ENCODE peak calls at places on chromosomes 16 and 17, in nine cellular contexts. One of them, this sample, is unnamed.

GRCh38 chr17:48626202-48626469 is at the start of gene HOXB9:
- DNase-seq in K562: peak
- DNase-seq in A549: no peak
- DNase-seq in HCT116: no peak
- DNase-seq in SK-N-SH: no peak
- DNase-seq in endothelial cell of umbilical vein: no peak
- DNase-seq in HepG2: no peak
- DNase-seq in GM12878: no peak
- DNase-seq in H1: no peak
- DNase-seq in this sample: no peak

GRCh38 chr17:49590874-49591273 is 15.2 kb downstream of the NXPH3 start:
- DNase-seq in K562: no peak
- DNase-seq in A549: no peak
- DNase-seq in HCT116: no peak
- DNase-seq in SK-N-SH: no peak
- DNase-seq in endothelial cell of umbilical vein: no peak
- DNase-seq in HepG2: no peak
- DNase-seq in GM12878: no peak
- DNase-seq in H1: no peak
- DNase-seq in this sample: no peak

GRCh38 chr16:8962393-8963009 is 1.2 kb downstream of the USP7 start:
- DNase-seq in K562: peak
- DNase-seq in A549: no peak
- DNase-seq in HCT116: no peak
- DNase-seq in SK-N-SH: peak
- DNase-seq in endothelial cell of umbilical vein: peak
- DNase-seq in HepG2: no peak
- DNase-seq in GM12878: no peak
- DNase-seq in H1: no peak
- DNase-seq in this sample: peak

GRCh38 chr17:49968380-49969133 is 433 bp upstream of the DLX4 start:
- DNase-seq in K562: peak
- DNase-seq in A549: peak
- DNase-seq in HCT116: peak
- DNase-seq in SK-N-SH: peak
- DNase-seq in endothelial cell of umbilical vein: peak
- DNase-seq in HepG2: peak
- DNase-seq in GM12878: no peak
- DNase-seq in H1: no peak
- DNase-seq in this sample: peak

GRCh38 chr17:3532106-3532858 is 25.3 kb downstream of the TRPV3 start:
- DNase-seq in K562: no peak
- DNase-seq in A549: no peak
- DNase-seq in HCT116: no peak
- DNase-seq in SK-N-SH: no peak
- DNase-seq in endothelial cell of umbilical vein: no peak
- DNase-seq in HepG2: no peak
- DNase-seq in GM12878: no peak
- DNase-seq in H1: no peak
- DNase-seq in this sample: no peak

GRCh38 chr17:73952498-73953205 is 250.8 kb upstream of the RPL38 start:
- DNase-seq in K562: peak
- DNase-seq in A549: peak
- DNase-seq in HCT116: no peak
- DNase-seq in SK-N-SH: peak
- DNase-seq in endothelial cell of umbilical vein: no peak
- DNase-seq in HepG2: no peak
- DNase-seq in GM12878: no peak
- DNase-seq in H1: no peak
- DNase-seq in this sample: peak

GRCh38 chr16:30934827-30935557 is 11.6 kb downstream of the FBXL19 start:
- DNase-seq in K562: peak
- DNase-seq in A549: peak
- DNase-seq in HCT116: no peak
- DNase-seq in SK-N-SH: peak
- DNase-seq in endothelial cell of umbilical vein: peak
- DNase-seq in HepG2: peak
- DNase-seq in GM12878: no peak
- DNase-seq in H1: no peak
- DNase-seq in this sample: peak

GRCh38 chr17:3838206-3838605 is 7.8 kb downstream of the NCBP3 start:
- DNase-seq in K562: no peak
- DNase-seq in A549: no peak
- DNase-seq in HCT116: peak
- DNase-seq in SK-N-SH: no peak
- DNase-seq in endothelial cell of umbilical vein: no peak
- DNase-seq in HepG2: no peak
- DNase-seq in GM12878: no peak
- DNase-seq in H1: no peak
- DNase-seq in this sample: no peak

GRCh38 chr17:42050360-42051012 is at the start of gene C17orf113:
- DNase-seq in K562: peak
- DNase-seq in A549: peak
- DNase-seq in HCT116: no peak
- DNase-seq in SK-N-SH: peak
- DNase-seq in endothelial cell of umbilical vein: peak
- DNase-seq in HepG2: peak
- DNase-seq in GM12878: no peak
- DNase-seq in H1: no peak
- DNase-seq in this sample: peak

GRCh38 chr17:60747069-60747808 is 69.6 kb downstream of the BCAS3 start:
- DNase-seq in K562: no peak
- DNase-seq in A549: no peak
- DNase-seq in HCT116: no peak
- DNase-seq in SK-N-SH: no peak
- DNase-seq in endothelial cell of umbilical vein: no peak
- DNase-seq in HepG2: no peak
- DNase-seq in GM12878: no peak
- DNase-seq in H1: peak
- DNase-seq in this sample: no peak

GRCh38 chr17:60743812-60744211 is 66.2 kb downstream of the BCAS3 start:
- DNase-seq in K562: no peak
- DNase-seq in A549: no peak
- DNase-seq in HCT116: peak
- DNase-seq in SK-N-SH: no peak
- DNase-seq in endothelial cell of umbilical vein: peak
- DNase-seq in HepG2: no peak
- DNase-seq in GM12878: no peak
- DNase-seq in H1: no peak
- DNase-seq in this sample: no peak

GRCh38 chr17:60743282-60743681 is 65.6 kb downstream of the BCAS3 start:
- DNase-seq in K562: no peak
- DNase-seq in A549: no peak
- DNase-seq in HCT116: no peak
- DNase-seq in SK-N-SH: no peak
- DNase-seq in endothelial cell of umbilical vein: no peak
- DNase-seq in HepG2: no peak
- DNase-seq in GM12878: no peak
- DNase-seq in H1: no peak
- DNase-seq in this sample: no peak

GRCh38 chr17:60744355-60744958 is 66.8 kb downstream of the BCAS3 start:
- DNase-seq in K562: no peak
- DNase-seq in A549: no peak
- DNase-seq in HCT116: no peak
- DNase-seq in SK-N-SH: peak
- DNase-seq in endothelial cell of umbilical vein: no peak
- DNase-seq in HepG2: no peak
- DNase-seq in GM12878: no peak
- DNase-seq in H1: no peak
- DNase-seq in this sample: no peak

DNA sequence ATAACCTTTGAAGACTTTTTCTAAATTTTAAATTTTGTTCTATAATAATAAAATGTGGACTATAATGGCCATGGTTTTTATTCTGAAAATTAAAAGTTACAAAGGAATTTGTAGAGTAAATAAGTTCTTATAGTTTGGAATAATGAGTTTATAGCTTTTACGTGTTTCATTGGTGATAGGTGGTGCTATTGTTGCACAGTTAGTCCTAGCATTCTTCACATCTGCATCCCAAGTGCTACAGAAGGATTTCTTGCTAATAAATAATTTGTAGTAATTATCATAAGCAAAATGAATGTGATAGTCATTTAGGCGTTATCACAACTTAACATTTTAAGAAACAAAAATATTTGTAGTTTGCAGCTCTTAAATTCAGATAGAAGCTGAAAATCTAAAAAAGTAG is 67.9 kb downstream of the BCAS3 start:
- DNase-seq in K562: no peak
- DNase-seq in A549: peak
- DNase-seq in HCT116: no peak
- DNase-seq in SK-N-SH: no peak
- DNase-seq in endothelial cell of umbilical vein: no peak
- DNase-seq in HepG2: no peak
- DNase-seq in GM12878: no peak
- DNase-seq in H1: no peak
- DNase-seq in this sample: no peak
- TF ChIP-seq CTCF in K562: no peak
- TF ChIP-seq CTCF in A549: peak
- TF ChIP-seq CTCF in HCT116: no peak
- TF ChIP-seq CTCF in SK-N-SH: peak
- TF ChIP-seq CTCF in endothelial cell of umbilical vein: no peak
- TF ChIP-seq CTCF in HepG2: peak
- TF ChIP-seq CTCF in GM12878: no peak
- TF ChIP-seq CTCF in H1: no peak
- TF ChIP-seq CTCF in this sample: no peak

GRCh38 chr16:17566656-17567450 is 96.1 kb upstream of the XYLT1 start:
- DNase-seq in K562: no peak
- DNase-seq in A549: no peak
- DNase-seq in HCT116: no peak
- DNase-seq in SK-N-SH: no peak
- DNase-seq in endothelial cell of umbilical vein: no peak
- DNase-seq in HepG2: no peak
- DNase-seq in GM12878: no peak
- DNase-seq in H1: no peak
- DNase-seq in this sample: no peak

GRCh38 chr16:17568239-17568638 is 97.5 kb upstream of the XYLT1 start:
- DNase-seq in K562: no peak
- DNase-seq in A549: no peak
- DNase-seq in HCT116: no peak
- DNase-seq in SK-N-SH: no peak
- DNase-seq in endothelial cell of umbilical vein: no peak
- DNase-seq in HepG2: no peak
- DNase-seq in GM12878: no peak
- DNase-seq in H1: no peak
- DNase-seq in this sample: no peak

GRCh38 chr16:17572145-17572544 is 101.4 kb upstream of the XYLT1 start:
- DNase-seq in K562: no peak
- DNase-seq in A549: no peak
- DNase-seq in HCT116: peak
- DNase-seq in SK-N-SH: no peak
- DNase-seq in endothelial cell of umbilical vein: no peak
- DNase-seq in HepG2: no peak
- DNase-seq in GM12878: no peak
- DNase-seq in H1: no peak
- DNase-seq in this sample: no peak

GRCh38 chr16:17567455-17567854 is 96.7 kb upstream of the XYLT1 start:
- DNase-seq in K562: no peak
- DNase-seq in A549: no peak
- DNase-seq in HCT116: no peak
- DNase-seq in SK-N-SH: no peak
- DNase-seq in endothelial cell of umbilical vein: no peak
- DNase-seq in HepG2: no peak
- DNase-seq in GM12878: no peak
- DNase-seq in H1: no peak
- DNase-seq in this sample: peak

DNA sequence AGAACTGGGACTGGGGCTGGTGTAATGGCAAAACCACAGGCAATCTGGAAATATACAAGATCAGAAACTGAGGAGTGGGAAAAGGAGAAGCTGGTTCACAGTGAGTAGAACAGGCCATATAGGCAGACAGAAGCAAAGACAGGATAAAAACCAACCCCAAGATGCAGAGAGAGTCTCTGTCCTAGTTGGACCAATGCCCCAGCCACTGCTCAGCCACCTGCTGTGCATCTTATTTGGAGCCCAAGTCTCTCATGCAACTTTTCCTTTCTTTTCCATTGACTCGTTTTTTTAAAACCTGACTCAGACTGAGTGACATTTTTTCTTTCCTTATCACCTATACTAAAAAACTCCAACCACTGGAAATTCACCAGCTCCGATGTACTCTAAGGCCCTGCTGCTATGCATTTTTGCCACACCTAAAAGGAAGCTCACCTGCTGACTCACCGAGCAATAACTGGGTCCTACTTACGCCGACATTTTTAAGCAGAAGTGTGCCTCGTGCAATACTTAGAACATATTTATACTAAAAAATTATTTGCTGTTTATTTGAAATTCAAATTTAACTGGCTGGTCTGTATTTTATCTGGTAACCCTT is 100.8 kb upstream of the XYLT1 start:
- DNase-seq in K562: no peak
- DNase-seq in A549: no peak
- DNase-seq in HCT116: peak
- DNase-seq in SK-N-SH: no peak
- DNase-seq in endothelial cell of umbilical vein: no peak
- DNase-seq in HepG2: no peak
- DNase-seq in GM12878: no peak
- DNase-seq in H1: no peak
- DNase-seq in this sample: no peak
- TF ChIP-seq MAX in K562: no peak
- TF ChIP-seq MAX in A549: no peak
- TF ChIP-seq MAX in HCT116: peak
- TF ChIP-seq MAX in SK-N-SH: no peak
- TF ChIP-seq MAX in endothelial cell of umbilical vein: no peak
- TF ChIP-seq MAX in HepG2: no peak
- TF ChIP-seq MAX in GM12878: no peak
- TF ChIP-seq MAX in H1: no peak
- TF ChIP-seq MAX in this sample: no peak

DNA sequence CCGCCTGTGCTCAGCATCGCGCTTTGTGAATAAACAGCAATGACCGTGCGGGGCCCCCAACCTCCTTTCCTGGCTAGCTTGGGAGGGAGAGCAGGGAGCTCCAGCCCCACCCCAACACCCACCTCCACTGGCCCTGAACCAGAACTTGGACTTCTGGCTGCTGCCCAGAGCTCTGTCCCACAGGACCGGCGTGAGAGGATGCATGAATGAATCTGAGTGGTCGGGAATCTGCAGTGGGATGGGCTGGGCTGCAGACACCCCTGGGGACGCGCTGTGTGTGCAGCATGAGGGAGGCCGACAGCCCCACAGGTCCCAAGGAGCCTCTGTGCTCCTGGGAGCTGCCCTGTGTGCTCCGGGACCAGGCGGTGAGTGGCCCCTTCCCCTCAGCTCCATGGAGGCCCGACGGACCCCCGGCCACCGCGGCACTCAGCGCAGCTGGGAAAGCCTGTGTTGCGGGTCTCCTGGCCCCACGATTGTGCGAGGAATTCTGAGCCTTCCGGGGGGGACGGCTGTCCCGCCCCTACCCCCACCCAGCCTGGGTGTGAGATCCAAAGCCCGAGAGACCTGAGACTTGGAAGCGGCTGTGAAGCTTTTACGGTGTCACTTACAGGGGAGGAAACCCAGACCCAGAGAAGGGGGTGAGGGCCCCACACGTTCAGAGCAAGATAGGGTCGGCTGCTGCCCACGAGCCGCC is 5.5 kb downstream of the PIEZO1 start:
- DNase-seq in K562: no peak
- DNase-seq in A549: no peak
- DNase-seq in HCT116: no peak
- DNase-seq in SK-N-SH: no peak
- DNase-seq in endothelial cell of umbilical vein: no peak
- DNase-seq in HepG2: no peak
- DNase-seq in GM12878: no peak
- DNase-seq in H1: no peak
- DNase-seq in this sample: no peak
- H3K4me3 ChIP-seq in K562: peak
- H3K4me3 ChIP-seq in A549: no peak
- H3K4me3 ChIP-seq in HCT116: no peak
- H3K4me3 ChIP-seq in SK-N-SH: no peak
- H3K4me3 ChIP-seq in endothelial cell of umbilical vein: no peak
- H3K4me3 ChIP-seq in HepG2: no peak
- H3K4me3 ChIP-seq in GM12878: no peak
- H3K4me3 ChIP-seq in H1: no peak
- H3K4me3 ChIP-seq in this sample: no peak

GRCh38 chr17:1170739-1171138 is 9.0 kb downstream of the ABR start:
- DNase-seq in K562: no peak
- DNase-seq in A549: no peak
- DNase-seq in HCT116: no peak
- DNase-seq in SK-N-SH: no peak
- DNase-seq in endothelial cell of umbilical vein: no peak
- DNase-seq in HepG2: no peak
- DNase-seq in GM12878: no peak
- DNase-seq in H1: no peak
- DNase-seq in this sample: no peak
- TF ChIP-seq CTCF in K562: no peak
- TF ChIP-seq CTCF in A549: peak
- TF ChIP-seq CTCF in HCT116: peak
- TF ChIP-seq CTCF in SK-N-SH: peak
- TF ChIP-seq CTCF in endothelial cell of umbilical vein: no peak
- TF ChIP-seq CTCF in HepG2: no peak
- TF ChIP-seq CTCF in GM12878: peak
- TF ChIP-seq CTCF in H1: peak
- TF ChIP-seq CTCF in this sample: peak